ENCODE peak calls at places on chromosomes 4 and X, in five cellular contexts. M is uterus, X is IMR-90, I is upper lobe of left lung, T is tibial nerve. Z is an unnamed sample.

GRCh38 chr4:137421796-137422195 is 110.5 kb downstream of the PCDH18 start:
- DNase-seq in M (no peak), X (peak), I (no peak), T (no peak), Z (no peak)

GRCh38 chr4:108830509-108831244 is 67.8 kb upstream of the ETNPPL start:
- DNase-seq in M (no peak), X (peak), I (peak), T (no peak), Z (no peak)

GRCh38 chr4:31341601-31342375 is 621.6 kb downstream of the PCDH7 start:
- DNase-seq in M (no peak), X (no peak), I (no peak), T (no peak), Z (no peak)

GRCh38 chr4:141455651-141456050 is 180.7 kb upstream of the IL15 start:
- DNase-seq in M (no peak), X (peak), I (no peak), T (no peak), Z (no peak)

GRCh38 chrX:129934952-129935351 is 29.0 kb downstream of the UTP14A start:
- DNase-seq in M (no peak), X (no peak), I (no peak), T (no peak), Z (no peak)

GRCh38 chrX:72269671-72270251 is 7.3 kb downstream of the RPS4X start:
- DNase-seq in M (no peak), X (peak), I (no peak), T (no peak), Z (no peak)

GRCh38 chr4:4521069-4521468 is 20.8 kb downstream of the STX18 start:
- DNase-seq in M (no peak), X (no peak), I (no peak), T (no peak), Z (no peak)

GRCh38 chr4:20384456-20384855 is 132.8 kb downstream of the SLIT2 start:
- DNase-seq in M (no peak), X (no peak), I (no peak), T (no peak), Z (no peak)

GRCh38 chr4:128776794-128777216 is 32.7 kb upstream of the JADE1 start:
- DNase-seq in M (peak), X (peak), I (peak), T (no peak), Z (peak)

GRCh38 chr4:88320174-88320779 is 35.9 kb upstream of the PPM1K start:
- DNase-seq in M (no peak), X (no peak), I (no peak), T (no peak), Z (no peak)

GRCh38 chrX:330726-331144 is 12.1 kb upstream of the GTPBP6 start:
- DNase-seq in M (no peak), X (no peak), I (no peak), T (no peak), Z (no peak)

GRCh38 chr4:142354794-142355416 is 491.2 kb downstream of the INPP4B start:
- DNase-seq in M (no peak), X (no peak), I (no peak), T (no peak), Z (no peak)

GRCh38 chr4:77047037-77047436 is 28.8 kb downstream of the CCNI start:
- DNase-seq in M (no peak), X (peak), I (no peak), T (no peak), Z (no peak)

GRCh38 chr4:129037093-129037492 is 56.2 kb downstream of the SCLT1 start:
- DNase-seq in M (no peak), X (no peak), I (no peak), T (no peak), Z (no peak)

GRCh38 chr4:78634011-78634664 is 82.6 kb downstream of the ANXA3 start:
- DNase-seq in M (no peak), X (no peak), I (peak), T (peak), Z (no peak)

GRCh38 chr4:11904117-11904535 is 475.4 kb upstream of the HS3ST1 start:
- DNase-seq in M (peak), X (no peak), I (peak), T (no peak), Z (no peak)

GRCh38 chrX:40496728-40497127 is 84.0 kb upstream of the ATP6AP2 start:
- DNase-seq in M (peak), X (peak), I (no peak), T (no peak), Z (no peak)

GRCh38 chr4:55397024-55397520 is 1.3 kb downstream of the TMEM165 start:
- DNase-seq in M (peak), X (no peak), I (peak), T (no peak), Z (no peak)

GRCh38 chr4:26320159-26320452 is 708 bp upstream of the RBPJ start:
- DNase-seq in M (no peak), X (peak), I (no peak), T (no peak), Z (no peak)

GRCh38 chr4:122968227-122968812 is 45.9 kb upstream of the NUDT6 start:
- DNase-seq in M (no peak), X (peak), I (no peak), T (no peak), Z (no peak)

GRCh38 chr4:84750260-84750955 is 167.5 kb downstream of the CDS1 start:
- DNase-seq in M (no peak), X (peak), I (no peak), T (no peak), Z (no peak)

GRCh38 chrX:103918050-103918449 is 44.4 kb upstream of the TMSB15B start:
- DNase-seq in M (peak), X (peak), I (peak), T (peak), Z (peak)

GRCh38 chr4:81470456-81471327 is 1.0 kb downstream of the RASGEF1B start:
- DNase-seq in M (peak), X (no peak), I (peak), T (peak), Z (no peak)

GRCh38 chr4:112058433-112058832 is 86.8 kb upstream of the FAM241A start:
- DNase-seq in M (no peak), X (peak), I (no peak), T (no peak), Z (no peak)

GRCh38 chrX:13287816-13288215 is 32.0 kb downstream of the ATXN3L start:
- DNase-seq in M (no peak), X (peak), I (no peak), T (no peak), Z (no peak)

GRCh38 chr4:26753642-26754041 is 107.0 kb upstream of the STIM2 start:
- DNase-seq in M (no peak), X (peak), I (peak), T (no peak), Z (no peak)

GRCh38 chr4:185730387-185730786 is 81.6 kb downstream of the SORBS2 start:
- DNase-seq in M (no peak), X (no peak), I (no peak), T (no peak), Z (no peak)

GRCh38 chr4:5376015-5376414 is 324.7 kb downstream of the STK32B start:
- DNase-seq in M (no peak), X (no peak), I (no peak), T (no peak), Z (no peak)

GRCh38 chr4:654871-655734 is 19.0 kb downstream of the ATP5ME start:
- DNase-seq in M (no peak), X (no peak), I (no peak), T (no peak), Z (no peak)

GRCh38 chrX:14030248-14030592 is 528 bp upstream of the GEMIN8 start:
- DNase-seq in M (no peak), X (peak), I (no peak), T (no peak), Z (no peak)

GRCh38 chr4:2672700-2673099 is 83.4 kb downstream of the TNIP2 start:
- DNase-seq in M (no peak), X (no peak), I (no peak), T (no peak), Z (no peak)

GRCh38 chr4:30714408-30715031 is 5.6 kb upstream of the PCDH7 start:
- DNase-seq in M (peak), X (peak), I (peak), T (no peak), Z (no peak)

DNA sequence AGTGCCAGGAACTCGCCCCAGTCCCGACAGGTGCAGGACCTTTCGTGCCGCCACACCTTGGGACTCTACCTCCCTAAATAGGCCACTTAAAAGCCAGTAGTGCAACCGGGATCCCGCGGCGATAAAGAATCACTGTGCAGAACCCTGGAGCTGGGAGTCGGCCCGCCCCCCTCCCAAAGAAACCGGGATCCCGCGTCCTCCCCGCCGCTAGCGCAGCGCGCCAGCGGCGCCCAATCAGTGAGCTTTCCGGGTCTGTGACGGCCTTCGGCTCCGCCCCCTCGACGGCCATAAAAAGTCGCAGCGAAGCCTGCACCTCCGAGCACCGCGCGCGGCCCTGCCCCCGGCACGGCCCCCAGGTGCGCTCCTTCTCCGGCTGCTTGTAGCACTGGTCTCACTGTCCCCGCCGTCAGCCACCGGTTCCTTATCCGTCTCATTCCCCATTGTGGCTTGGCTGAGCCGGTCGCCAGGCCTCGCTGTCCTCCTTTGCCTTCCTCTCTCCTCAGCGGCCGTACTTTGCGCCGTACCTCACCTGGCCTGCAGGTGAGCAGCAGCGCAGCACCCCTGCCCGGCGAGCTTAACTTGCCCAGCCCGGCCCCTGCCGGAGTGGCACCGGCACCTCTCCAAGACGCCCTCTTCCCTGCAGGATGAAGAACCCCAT is at the start of gene LRAT:
- DNase-seq in M (no peak), X (no peak), I (peak), T (no peak), Z (no peak)
- TF ChIP-seq POLR2A in M (peak), X (no peak), I (peak), T (no peak), Z (no peak)

DNA sequence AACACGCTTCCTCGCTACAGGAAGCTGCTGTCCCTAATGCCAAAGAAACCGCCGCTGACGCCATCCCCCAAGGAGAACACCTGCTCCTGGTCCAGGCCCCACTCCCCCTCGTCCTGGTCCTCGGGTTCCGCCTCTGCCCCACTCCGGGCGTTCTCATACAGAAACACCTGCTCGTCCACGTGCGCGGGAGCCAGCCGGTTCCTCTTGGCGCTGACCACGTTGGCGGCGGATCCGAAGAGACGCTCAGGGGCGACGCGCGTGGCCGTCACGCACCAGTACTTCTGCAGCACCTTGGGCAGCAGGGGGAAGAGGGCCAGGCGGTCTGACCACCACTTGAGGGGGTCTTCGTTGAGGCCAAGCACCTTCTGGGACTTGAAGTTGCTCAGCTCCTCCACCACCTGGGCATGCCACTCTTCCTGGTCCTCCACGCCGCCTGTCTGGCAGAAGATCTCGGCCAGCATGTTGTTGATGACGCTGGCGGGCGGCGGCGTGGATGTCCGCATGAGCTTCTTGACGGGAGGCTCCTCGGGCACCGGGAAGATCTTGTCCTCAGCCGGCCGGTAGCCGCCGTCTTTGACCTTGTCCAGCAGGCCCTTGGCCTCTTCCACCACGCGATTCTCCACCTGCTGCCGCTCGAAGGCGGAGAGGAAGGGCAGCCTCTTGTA is 12.0 kb downstream of the DHRSX start:
- DNase-seq in M (no peak), X (no peak), I (no peak), T (no peak), Z (no peak)
- TF ChIP-seq POLR2A in M (no peak), X (no peak), I (no peak), T (no peak), Z (no peak)

GRCh38 chr4:105896461-105896939 is 1.2 kb downstream of the NPNT start:
- DNase-seq in M (no peak), X (no peak), I (no peak), T (no peak), Z (no peak)

GRCh38 chr4:105895609-105896460 is 564 bp downstream of the NPNT start:
- DNase-seq in M (peak), X (no peak), I (peak), T (no peak), Z (no peak)

GRCh38 chr4:105896984-105897760 is 1.9 kb downstream of the NPNT start:
- DNase-seq in M (no peak), X (no peak), I (no peak), T (no peak), Z (no peak)

GRCh38 chr4:105894570-105895323 is 524 bp upstream of the NPNT start:
- DNase-seq in M (no peak), X (no peak), I (peak), T (no peak), Z (no peak)

DNA sequence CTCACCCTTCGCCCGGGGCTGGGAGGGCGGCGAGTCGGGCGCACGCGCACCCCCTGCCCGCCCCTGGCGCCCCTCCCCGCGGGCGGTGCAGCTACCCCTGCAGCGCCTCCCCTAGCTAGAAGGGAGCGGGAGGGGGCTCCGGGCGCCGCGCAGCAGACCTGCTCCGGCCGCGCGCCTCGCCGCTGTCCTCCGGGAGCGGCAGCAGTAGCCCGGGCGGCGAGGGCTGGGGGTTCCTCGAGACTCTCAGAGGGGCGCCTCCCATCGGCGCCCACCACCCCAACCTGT is at the start of gene NPNT:
- DNase-seq in M (no peak), X (no peak), I (peak), T (no peak), Z (no peak)
- TF ChIP-seq POLR2A in M (peak), X (no peak), I (peak), T (peak), Z (no peak)

DNA sequence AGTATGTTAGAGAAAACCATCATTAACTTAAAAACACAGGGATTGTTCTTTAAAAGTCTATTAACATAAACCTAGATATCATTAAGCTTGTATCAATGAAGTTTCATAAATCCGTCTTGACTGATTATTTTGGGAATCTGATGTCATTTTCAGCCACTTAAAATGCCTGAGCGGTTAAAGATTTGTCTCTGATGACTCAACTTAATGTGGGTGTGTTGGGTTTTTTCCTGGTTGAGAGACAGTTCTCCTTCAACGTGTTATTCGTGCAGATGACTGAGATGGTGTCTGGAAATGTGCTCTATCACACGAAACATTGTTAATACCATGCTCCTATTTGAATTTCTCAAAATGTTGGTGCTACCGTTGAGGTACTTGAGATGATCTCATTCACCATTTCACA is 227.3 kb upstream of the TENM3 start:
- DNase-seq in M (no peak), X (peak), I (no peak), T (no peak), Z (no peak)
- TF ChIP-seq POLR2A in M (no peak), X (no peak), I (no peak), T (no peak), Z (no peak)

GRCh38 chrX:39293203-39293602 is 491.9 kb downstream of the MID1IP1 start:
- DNase-seq in M (no peak), X (no peak), I (no peak), T (no peak), Z (no peak)
- TF ChIP-seq POLR2A in M (no peak), X (no peak), I (no peak), T (no peak), Z (no peak)

GRCh38 chrX:107823456-107823855 is 2.2 kb upstream of the MID2 start:
- DNase-seq in M (no peak), X (peak), I (no peak), T (no peak), Z (no peak)

GRCh38 chrX:107827137-107827831 is 1.6 kb downstream of the MID2 start:
- DNase-seq in M (no peak), X (no peak), I (no peak), T (no peak), Z (no peak)

GRCh38 chrX:107826286-107827136 is 845 bp downstream of the MID2 start:
- DNase-seq in M (peak), X (peak), I (peak), T (peak), Z (peak)

GRCh38 chrX:107827852-107828251 is 2.2 kb downstream of the MID2 start:
- DNase-seq in M (no peak), X (no peak), I (no peak), T (no peak), Z (no peak)

DNA sequence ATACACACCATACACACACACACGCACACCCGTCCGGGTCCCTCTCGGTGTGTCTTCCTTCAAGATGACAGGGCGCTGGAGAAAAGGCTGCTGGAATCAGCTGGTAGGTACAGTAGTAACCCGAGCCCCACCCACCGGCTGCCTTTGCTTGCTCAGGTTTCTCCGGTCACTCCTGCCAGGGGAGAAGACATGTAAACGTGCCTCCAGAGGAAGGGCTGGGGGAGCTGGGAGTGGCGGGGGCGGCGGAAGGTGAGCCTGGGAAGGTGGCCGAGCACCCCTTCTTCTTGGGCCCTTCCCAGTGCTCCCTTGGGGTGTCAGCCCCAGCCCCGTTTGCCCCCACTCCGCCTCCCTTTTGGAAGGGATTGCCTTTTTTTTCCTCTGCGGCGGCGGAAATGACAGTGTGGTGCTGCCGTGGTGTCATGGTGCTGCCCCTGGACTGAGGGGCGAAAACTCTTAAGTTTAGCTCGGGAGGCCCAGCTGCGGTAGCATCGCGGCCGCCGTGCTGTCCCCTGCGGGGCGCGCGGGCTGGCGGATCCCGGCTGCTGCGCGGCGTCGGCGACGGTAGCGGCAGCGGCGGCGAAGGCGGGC is at the start of gene MID2:
- DNase-seq in M (peak), X (no peak), I (peak), T (peak), Z (peak)
- TF ChIP-seq POLR2A in M (no peak), X (no peak), I (peak), T (peak), Z (no peak)

GRCh38 chrX:67777148-67777547 is 233.3 kb downstream of the AR start:
- DNase-seq in M (no peak), X (no peak), I (no peak), T (no peak), Z (no peak)

GRCh38 chrX:67781132-67781531 is 237.3 kb downstream of the AR start:
- DNase-seq in M (peak), X (no peak), I (no peak), T (no peak), Z (no peak)

GRCh38 chrX:67779099-67779498 is 235.3 kb downstream of the AR start:
- DNase-seq in M (no peak), X (no peak), I (peak), T (no peak), Z (no peak)

GRCh38 chrX:67784712-67785111 is 240.9 kb downstream of the AR start:
- DNase-seq in M (no peak), X (no peak), I (no peak), T (no peak), Z (no peak)

GRCh38 chrX:67780694-67781109 is 236.9 kb downstream of the AR start:
- DNase-seq in M (peak), X (peak), I (peak), T (peak), Z (peak)
- TF ChIP-seq POLR2A in M (no peak), X (no peak), I (no peak), T (no peak), Z (no peak)

DNA sequence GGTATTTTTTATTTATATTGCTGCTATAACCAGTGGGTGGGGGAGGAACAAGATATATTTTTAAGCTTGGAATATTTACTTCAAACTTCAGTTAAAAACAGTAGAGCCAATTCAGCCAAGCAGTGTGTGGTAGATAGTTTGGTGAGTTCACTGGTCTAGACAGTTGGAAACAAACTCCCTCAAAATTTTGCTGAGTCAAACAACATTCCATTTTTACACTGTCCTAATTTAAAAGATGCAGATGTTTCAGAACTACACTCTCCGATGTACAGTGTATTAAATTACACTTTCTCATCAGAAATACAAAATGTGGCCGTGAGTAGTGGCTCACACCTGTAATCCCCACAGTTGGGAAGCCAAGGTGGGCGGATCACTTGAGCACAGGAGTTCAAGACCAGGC is 23.3 kb downstream of the PRKX start:
- DNase-seq in M (no peak), X (peak), I (no peak), T (no peak), Z (no peak)
- TF ChIP-seq POLR2A in M (no peak), X (no peak), I (no peak), T (no peak), Z (no peak)

GRCh38 chr4:153220709-153221367 is 16.6 kb downstream of the TRIM2 start:
- DNase-seq in M (no peak), X (peak), I (no peak), T (no peak), Z (no peak)

GRCh38 chr4:153221783-153222161 is 17.5 kb downstream of the TRIM2 start:
- DNase-seq in M (no peak), X (no peak), I (no peak), T (no peak), Z (no peak)

GRCh38 chr4:153223418-153223792 is 19.2 kb downstream of the TRIM2 start:
- DNase-seq in M (no peak), X (no peak), I (no peak), T (no peak), Z (no peak)

GRCh38 chr4:153222790-153223417 is 18.7 kb downstream of the TRIM2 start:
- DNase-seq in M (peak), X (peak), I (peak), T (peak), Z (no peak)

GRCh38 chr4:153222162-153222789 is 18.0 kb downstream of the TRIM2 start:
- DNase-seq in M (peak), X (peak), I (peak), T (peak), Z (peak)
- TF ChIP-seq POLR2A in M (peak), X (peak), I (no peak), T (peak), Z (no peak)